ENCODE peak calls at places on chromosome 1, in six cellular contexts. A is KBM-7; U is KG1; E is stimulated activated CD4-positive, alpha-beta T cell treated with anti-CD3 and anti-CD28 coated beads, Interleukin-4, amount 100 ng/mL, for 4 hours; M is COR-L47; H is colonic mucosa. I is an unnamed sample.

GRCh38 chr1:154519661-154520060 is 17.4 kb upstream of the SHE start:
- DNase-seq in H (no peak), E (no peak), M (no peak), U (no peak), A (no peak), I (no peak)

GRCh38 chr1:226872455-226872854 is 2.0 kb downstream of the PSEN2 start:
- DNase-seq in E (no peak), U (no peak), H (peak), M (no peak), A (peak), I (no peak)

GRCh38 chr1:195130598-195130997 is 1477.6 kb downstream of the KCNT2 start:
- DNase-seq in E (no peak), M (no peak), H (no peak), A (no peak), U (no peak), I (no peak)

GRCh38 chr1:168287237-168287664 is 6.6 kb downstream of the TBX19 start:
- DNase-seq in E (no peak), M (no peak), A (peak), U (no peak), H (no peak), I (no peak)

GRCh38 chr1:98467122-98467521 is 194.4 kb upstream of the SNX7 start:
- DNase-seq in E (no peak), U (no peak), H (no peak), A (no peak), M (no peak), I (no peak)

GRCh38 chr1:7050751-7051665 is 265.8 kb downstream of the CAMTA1 start:
- DNase-seq in M (no peak), A (no peak), E (no peak), H (no peak), U (no peak), I (no peak)

GRCh38 chr1:87103099-87103498 is 188.7 kb downstream of the HS2ST1 start:
- DNase-seq in M (no peak), H (no peak), A (no peak), U (no peak), E (no peak), I (no peak)

GRCh38 chr1:160519542-160520435 is 3.3 kb downstream of the SLAMF6 start:
- DNase-seq in U (no peak), M (no peak), A (peak), H (no peak), E (no peak), I (no peak)

GRCh38 chr1:236143104-236143948 is 987 bp downstream of the GPR137B start:
- DNase-seq in U (no peak), A (peak), E (peak), H (no peak), M (no peak), I (no peak)

GRCh38 chr1:214318956-214319355 is 38.0 kb downstream of the SMYD2 start:
- DNase-seq in H (no peak), U (no peak), A (no peak), M (no peak), E (no peak), I (no peak)

GRCh38 chr1:236204656-236205055 is 62.3 kb downstream of the GPR137B start:
- DNase-seq in U (no peak), M (no peak), E (no peak), H (no peak), A (no peak), I (no peak)

I was measured in activated CD4-positive, CD25-positive, alpha-beta regulatory T cell treated with anti-CD3 and anti-CD28 coated beads, Interleukin-2, amount 50 U/mL, for 16 hours.